ENCODE peak calls at places on chromosomes 1 and 21, in five cellular contexts. H is tibial artery, Q is cardiac muscle cell, F is RWPE2, O is OCI-LY7. C is an unnamed sample.

GRCh38 chr21:34732388-34732821 is 63.6 kb downstream of the CLIC6 start:
- DNase-seq in O (no peak), H (peak), Q (no peak), F (no peak), C (no peak)

GRCh38 chr1:209829716-209830115 is 1.9 kb downstream of the UTP25 start:
- DNase-seq in H (no peak), F (no peak), Q (no peak), O (no peak), C (no peak)

GRCh38 chr1:30191154-30191702 is 532.2 kb downstream of the MATN1 start:
- DNase-seq in O (peak), F (no peak), H (no peak), Q (peak), C (peak)

GRCh38 chr1:89365206-89365605 is 1.3 kb downstream of the GBP6 start:
- DNase-seq in F (no peak), Q (no peak), H (no peak), O (no peak), C (no peak)

GRCh38 chr1:45326627-45327591 is at the start of gene HPDL:
- DNase-seq in O (peak), F (no peak), Q (peak), H (peak), C (no peak)

GRCh38 chr21:35204850-35205564 is 155.9 kb upstream of the RUNX1 start:
- DNase-seq in O (peak), H (peak), Q (peak), F (no peak), C (no peak)

GRCh38 chr21:45848352-45848751 is 133.2 kb upstream of the COL6A1 start:
- DNase-seq in O (no peak), F (peak), Q (no peak), H (no peak), C (no peak)

GRCh38 chr1:50418600-50419109 is 4.6 kb downstream of the DMRTA2 start:
- DNase-seq in F (no peak), O (no peak), Q (peak), H (no peak), C (no peak)

GRCh38 chr1:113784104-113784779 is 25.0 kb upstream of the PHTF1 start:
- DNase-seq in Q (no peak), O (no peak), H (no peak), F (no peak), C (no peak)

GRCh38 chr1:83022206-83022605 is 976.7 kb downstream of the TTLL7 start:
- DNase-seq in Q (no peak), F (no peak), O (no peak), H (no peak), C (no peak)

GRCh38 chr1:90925928-90926869 is 95.6 kb downstream of the ZNF644 start:
- DNase-seq in O (no peak), F (no peak), H (no peak), Q (peak), C (no peak)

GRCh38 chr1:241605146-241605805 is 34.9 kb downstream of the CHML start:
- DNase-seq in O (peak), F (no peak), Q (peak), H (no peak), C (no peak)
- TF ChIP-seq CTCF in O (peak), F (peak), Q (peak), H (no peak), C (no peak)

GRCh38 chr1:29180497-29181412 is 945 bp downstream of the SRSF4 start:
- DNase-seq in F (no peak), Q (no peak), O (no peak), H (no peak), C (no peak)

GRCh38 chr1:29177022-29177705 is 4.5 kb downstream of the SRSF4 start:
- DNase-seq in Q (no peak), H (no peak), O (no peak), F (no peak), C (no peak)

GRCh38 chr1:29179641-29180184 is 2.0 kb downstream of the SRSF4 start:
- DNase-seq in O (no peak), H (no peak), F (no peak), Q (peak), C (no peak)

GRCh38 chr1:29183287-29183686 is 1.6 kb upstream of the SRSF4 start:
- DNase-seq in Q (no peak), F (no peak), H (no peak), O (no peak), C (no peak)

DNA sequence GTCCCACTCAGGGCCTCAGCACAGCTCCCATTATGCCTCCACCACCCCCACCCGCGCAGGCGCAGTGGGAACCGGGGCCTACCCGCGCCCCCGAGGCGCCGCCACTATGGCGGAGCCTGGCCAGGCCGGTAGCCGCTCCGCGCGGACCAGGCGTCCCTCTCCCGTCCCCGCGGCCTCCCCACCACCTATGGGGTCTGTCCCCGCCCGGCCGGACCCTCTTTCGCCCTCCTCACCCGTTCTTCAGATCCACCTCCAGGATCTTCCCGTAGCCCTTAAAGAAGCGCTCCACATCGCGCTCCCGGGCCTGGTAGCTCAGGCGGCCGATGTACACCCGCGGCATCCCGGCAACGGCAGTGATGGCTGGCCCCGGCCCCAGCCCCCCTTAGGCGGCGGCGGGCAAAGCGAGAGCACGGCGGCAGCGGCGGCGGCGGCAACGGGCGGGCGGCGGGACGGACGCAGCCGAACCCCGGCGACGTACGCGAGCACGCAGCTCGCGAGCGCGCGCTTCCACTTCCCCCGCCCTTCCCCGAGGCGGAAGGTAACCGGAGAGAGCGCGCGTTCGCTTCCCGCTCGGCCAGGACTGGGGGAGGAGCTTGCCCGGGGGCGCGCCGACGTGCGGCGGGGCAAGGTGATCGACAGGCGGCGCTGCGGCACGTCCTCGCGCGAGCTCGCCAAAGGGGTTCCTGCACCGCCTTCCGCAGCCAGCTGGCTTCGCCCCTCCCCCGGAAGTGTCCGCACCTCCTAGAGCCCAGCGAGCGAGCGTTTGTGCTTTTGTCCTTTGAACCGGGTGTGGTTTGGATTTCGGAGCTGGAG is at the start of gene SRSF4:
- DNase-seq in O (peak), H (peak), F (peak), Q (peak), C (peak)
- TF ChIP-seq CTCF in O (peak), H (peak), F (peak), Q (peak), C (peak)

GRCh38 chr1:222346955-222347354 is 200.9 kb downstream of the HHIPL2 start:
- DNase-seq in Q (no peak), O (no peak), H (no peak), F (no peak), C (no peak)
- TF ChIP-seq CTCF in Q (no peak), O (no peak), H (no peak), F (no peak), C (no peak)

GRCh38 chr1:157580179-157580827 is 17.6 kb downstream of the FCRL4 start:
- DNase-seq in O (peak), H (no peak), Q (peak), F (no peak), C (no peak)
- TF ChIP-seq CTCF in O (peak), H (peak), Q (peak), F (peak), C (no peak)

GRCh38 chr1:98251497-98251896 is 330.7 kb upstream of the DPYD start:
- DNase-seq in F (no peak), O (no peak), H (no peak), Q (no peak), C (no peak)
- TF ChIP-seq CTCF in F (no peak), O (peak), H (no peak), Q (no peak), C (no peak)

GRCh38 chr1:21060523-21060922 is 116.2 kb downstream of the EIF4G3 start:
- DNase-seq in Q (no peak), F (no peak), O (no peak), H (no peak), C (no peak)

GRCh38 chr1:21064057-21064456 is 112.6 kb downstream of the EIF4G3 start:
- DNase-seq in H (no peak), Q (no peak), F (no peak), O (no peak), C (no peak)

GRCh38 chr1:21059021-21059420 is 117.7 kb downstream of the EIF4G3 start:
- DNase-seq in F (no peak), H (no peak), Q (no peak), O (no peak), C (no peak)

GRCh38 chr1:21058035-21058793 is 118.5 kb downstream of the EIF4G3 start:
- DNase-seq in F (no peak), O (no peak), Q (no peak), H (no peak), C (no peak)
- TF ChIP-seq CTCF in F (no peak), O (no peak), Q (no peak), H (no peak), C (no peak)

DNA sequence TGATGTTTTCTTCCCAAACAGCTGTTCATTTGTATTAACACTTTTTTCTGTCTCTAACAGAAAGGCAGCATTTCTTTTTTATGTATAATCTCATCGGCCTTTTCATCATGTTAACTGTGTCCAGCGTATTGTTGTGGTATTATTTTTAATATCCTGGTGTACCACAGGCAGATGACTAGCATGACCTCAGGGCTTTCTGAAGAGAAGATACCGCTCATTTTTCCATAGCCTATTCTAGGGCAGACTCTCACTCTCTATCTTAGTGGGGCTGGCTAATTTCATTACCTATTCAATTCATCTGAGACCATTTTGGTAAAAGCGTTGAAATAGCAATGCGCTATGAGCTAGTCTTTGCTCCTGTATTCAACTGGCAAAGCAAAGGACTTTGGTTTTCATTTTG is 209.9 kb downstream of the SDCCAG8 start:
- DNase-seq in Q (no peak), F (no peak), H (no peak), O (no peak), C (no peak)
- TF ChIP-seq CTCF in Q (no peak), F (no peak), H (no peak), O (no peak), C (no peak)

GRCh38 chr1:20271498-20272400 is 18.9 kb upstream of the VWA5B1 start:
- DNase-seq in Q (peak), H (no peak), O (peak), F (no peak), C (no peak)
- TF ChIP-seq CTCF in Q (peak), H (no peak), O (peak), F (no peak), C (no peak)